ENCODE peak calls at places on chromosomes 12 and 14, in four cellular contexts. One of them, this sample, is unnamed.
A peak's percentile ranks its signal among the peaks of the same experiment; 100 is the strongest.

GRCh38 chr12:2609020-2609419 is 185.8 kb upstream of the FKBP4 start:
- DNase-seq in stimulated activated CD8-positive, alpha-beta memory T cell treated with anti-CD3 and anti-CD28 coated beads, Interleukin-15, amount 100 ng/mL, for 24 hours: no peak
- DNase-seq in T-helper 2 cell: no peak
- DNase-seq in CD8-positive, alpha-beta memory T cell: no peak
- DNase-seq in this sample: no peak

GRCh38 chr12:90896164-90896563 is 58.8 kb downstream of the CCER1 start:
- DNase-seq in T-helper 2 cell: no peak
- DNase-seq in stimulated activated CD8-positive, alpha-beta memory T cell treated with anti-CD3 and anti-CD28 coated beads, Interleukin-15, amount 100 ng/mL, for 24 hours: no peak
- DNase-seq in CD8-positive, alpha-beta memory T cell: no peak
- DNase-seq in this sample: no peak

GRCh38 chr14:34616360-34616759 is 13.6 kb downstream of the SNX6 start:
- DNase-seq in CD8-positive, alpha-beta memory T cell: no peak
- DNase-seq in T-helper 2 cell: no peak
- DNase-seq in stimulated activated CD8-positive, alpha-beta memory T cell treated with anti-CD3 and anti-CD28 coated beads, Interleukin-15, amount 100 ng/mL, for 24 hours: no peak
- DNase-seq in this sample: no peak

GRCh38 chr12:42440608-42441007 is 114.6 kb downstream of the PPHLN1 start:
- DNase-seq in CD8-positive, alpha-beta memory T cell: no peak
- DNase-seq in T-helper 2 cell: no peak
- DNase-seq in stimulated activated CD8-positive, alpha-beta memory T cell treated with anti-CD3 and anti-CD28 coated beads, Interleukin-15, amount 100 ng/mL, for 24 hours: no peak
- DNase-seq in this sample: no peak

GRCh38 chr14:86946446-86946845 is 1046.5 kb downstream of the GALC start:
- DNase-seq in CD8-positive, alpha-beta memory T cell: no peak
- DNase-seq in stimulated activated CD8-positive, alpha-beta memory T cell treated with anti-CD3 and anti-CD28 coated beads, Interleukin-15, amount 100 ng/mL, for 24 hours: no peak
- DNase-seq in T-helper 2 cell: no peak
- DNase-seq in this sample: no peak

GRCh38 chr14:66628646-66629045 is 120.7 kb downstream of the GPHN start:
- DNase-seq in CD8-positive, alpha-beta memory T cell: no peak
- DNase-seq in T-helper 2 cell: no peak
- DNase-seq in stimulated activated CD8-positive, alpha-beta memory T cell treated with anti-CD3 and anti-CD28 coated beads, Interleukin-15, amount 100 ng/mL, for 24 hours: no peak
- DNase-seq in this sample: no peak

GRCh38 chr12:119412811-119413794 is 78.6 kb downstream of the CCDC60 start:
- DNase-seq in CD8-positive, alpha-beta memory T cell: no peak
- DNase-seq in T-helper 2 cell: no peak
- DNase-seq in stimulated activated CD8-positive, alpha-beta memory T cell treated with anti-CD3 and anti-CD28 coated beads, Interleukin-15, amount 100 ng/mL, for 24 hours: no peak
- DNase-seq in this sample: peak; percentile 1

GRCh38 chr14:64628940-64629403 is 75.3 kb upstream of the PLEKHG3 start:
- DNase-seq in CD8-positive, alpha-beta memory T cell: no peak
- DNase-seq in T-helper 2 cell: no peak
- DNase-seq in stimulated activated CD8-positive, alpha-beta memory T cell treated with anti-CD3 and anti-CD28 coated beads, Interleukin-15, amount 100 ng/mL, for 24 hours: no peak
- DNase-seq in this sample: no peak

GRCh38 chr12:21774358-21775129 is at the start of gene KCNJ8:
- DNase-seq in CD8-positive, alpha-beta memory T cell: no peak
- DNase-seq in stimulated activated CD8-positive, alpha-beta memory T cell treated with anti-CD3 and anti-CD28 coated beads, Interleukin-15, amount 100 ng/mL, for 24 hours: no peak
- DNase-seq in T-helper 2 cell: no peak
- DNase-seq in this sample: no peak

GRCh38 chr12:2283480-2283879 is 230.7 kb downstream of the CACNA1C start:
- DNase-seq in CD8-positive, alpha-beta memory T cell: no peak
- DNase-seq in T-helper 2 cell: no peak
- DNase-seq in stimulated activated CD8-positive, alpha-beta memory T cell treated with anti-CD3 and anti-CD28 coated beads, Interleukin-15, amount 100 ng/mL, for 24 hours: no peak
- DNase-seq in this sample: no peak

GRCh38 chr12:62977419-62977818 is 42.5 kb upstream of the PPM1H start:
- DNase-seq in stimulated activated CD8-positive, alpha-beta memory T cell treated with anti-CD3 and anti-CD28 coated beads, Interleukin-15, amount 100 ng/mL, for 24 hours: no peak
- DNase-seq in CD8-positive, alpha-beta memory T cell: no peak
- DNase-seq in T-helper 2 cell: no peak
- DNase-seq in this sample: no peak

GRCh38 chr14:90518075-90518940 is 121.5 kb downstream of the CALM1 start:
- DNase-seq in CD8-positive, alpha-beta memory T cell: no peak
- DNase-seq in stimulated activated CD8-positive, alpha-beta memory T cell treated with anti-CD3 and anti-CD28 coated beads, Interleukin-15, amount 100 ng/mL, for 24 hours: no peak
- DNase-seq in T-helper 2 cell: no peak
- DNase-seq in this sample: no peak

GRCh38 chr12:82687020-82687951 is 580 bp downstream of the TMTC2 start:
- DNase-seq in CD8-positive, alpha-beta memory T cell: peak; percentile 48
- DNase-seq in T-helper 2 cell: peak; percentile 63
- DNase-seq in stimulated activated CD8-positive, alpha-beta memory T cell treated with anti-CD3 and anti-CD28 coated beads, Interleukin-15, amount 100 ng/mL, for 24 hours: peak; percentile 4
- DNase-seq in this sample: peak; percentile 53

GRCh38 chr12:1171657-1172056 is 180.6 kb downstream of the ERC1 start:
- DNase-seq in T-helper 2 cell: no peak
- DNase-seq in CD8-positive, alpha-beta memory T cell: no peak
- DNase-seq in stimulated activated CD8-positive, alpha-beta memory T cell treated with anti-CD3 and anti-CD28 coated beads, Interleukin-15, amount 100 ng/mL, for 24 hours: no peak
- DNase-seq in this sample: no peak